ENCODE peak calls at places on chromosomes 2 and 18, in eight cellular contexts. One of them, this sample, is unnamed.

GRCh38 chr18:57869228-57869627 is 66.1 kb upstream of the ATP8B1 start:
- DNase-seq in HFF-Myc: no peak
- DNase-seq in GM23338: no peak
- DNase-seq in tibial artery: no peak
- DNase-seq in AG10803: peak; percentile 12
- DNase-seq in endothelial cell of umbilical vein: no peak
- DNase-seq in PC-9: no peak
- DNase-seq in astrocyte of the spinal cord: no peak
- DNase-seq in this sample: no peak

GRCh38 chr2:42792583-42793313 is at the start of gene HAAO:
- DNase-seq in HFF-Myc: no peak
- DNase-seq in GM23338: peak; percentile 83
- DNase-seq in tibial artery: peak; percentile 82
- DNase-seq in AG10803: no peak
- DNase-seq in endothelial cell of umbilical vein: peak; percentile 21
- DNase-seq in PC-9: no peak
- DNase-seq in astrocyte of the spinal cord: no peak
- DNase-seq in this sample: no peak

GRCh38 chr18:76958692-76959341 is 136.5 kb downstream of the ZNF236 start:
- DNase-seq in HFF-Myc: no peak
- DNase-seq in GM23338: no peak
- DNase-seq in tibial artery: no peak
- DNase-seq in AG10803: no peak
- DNase-seq in endothelial cell of umbilical vein: peak; percentile 70
- DNase-seq in PC-9: no peak
- DNase-seq in astrocyte of the spinal cord: no peak
- DNase-seq in this sample: no peak

GRCh38 chr2:68741238-68741637 is 6.6 kb downstream of the ARHGAP25 start:
- DNase-seq in HFF-Myc: no peak
- DNase-seq in GM23338: no peak
- DNase-seq in tibial artery: no peak
- DNase-seq in AG10803: no peak
- DNase-seq in endothelial cell of umbilical vein: no peak
- DNase-seq in PC-9: no peak
- DNase-seq in astrocyte of the spinal cord: no peak
- DNase-seq in this sample: no peak

GRCh38 chr2:25378731-25379490 is 37.2 kb upstream of the DNMT3A start:
- DNase-seq in HFF-Myc: no peak
- DNase-seq in GM23338: no peak
- DNase-seq in tibial artery: peak; percentile 60
- DNase-seq in AG10803: peak; percentile 17
- DNase-seq in endothelial cell of umbilical vein: no peak
- DNase-seq in PC-9: no peak
- DNase-seq in astrocyte of the spinal cord: peak; percentile 12
- DNase-seq in this sample: no peak

GRCh38 chr18:56327171-56327885 is 311.1 kb downstream of the TXNL1 start:
- DNase-seq in HFF-Myc: no peak
- DNase-seq in GM23338: no peak
- DNase-seq in tibial artery: no peak
- DNase-seq in AG10803: peak; percentile 83
- DNase-seq in endothelial cell of umbilical vein: no peak
- DNase-seq in PC-9: no peak
- DNase-seq in astrocyte of the spinal cord: no peak
- DNase-seq in this sample: peak; percentile 18

GRCh38 chr2:155377178-155377780 is 678.8 kb downstream of the KCNJ3 start:
- DNase-seq in HFF-Myc: no peak
- DNase-seq in GM23338: peak; percentile 64
- DNase-seq in tibial artery: no peak
- DNase-seq in AG10803: peak; percentile 29
- DNase-seq in endothelial cell of umbilical vein: peak; percentile 75
- DNase-seq in PC-9: no peak
- DNase-seq in astrocyte of the spinal cord: peak; percentile 50
- DNase-seq in this sample: peak; percentile 18

GRCh38 chr2:64202206-64202864 is 58.1 kb upstream of the PELI1 start:
- DNase-seq in HFF-Myc: peak; percentile 87
- DNase-seq in GM23338: peak; percentile 39
- DNase-seq in tibial artery: no peak
- DNase-seq in AG10803: peak; percentile 63
- DNase-seq in endothelial cell of umbilical vein: peak; percentile 13
- DNase-seq in PC-9: peak; percentile 91
- DNase-seq in astrocyte of the spinal cord: peak; percentile 33
- DNase-seq in this sample: no peak

GRCh38 chr2:68103026-68103425 is 40.2 kb upstream of the C1D start:
- DNase-seq in HFF-Myc: no peak
- DNase-seq in GM23338: no peak
- DNase-seq in tibial artery: no peak
- DNase-seq in AG10803: peak; percentile 11
- DNase-seq in endothelial cell of umbilical vein: no peak
- DNase-seq in PC-9: no peak
- DNase-seq in astrocyte of the spinal cord: peak; percentile 12
- DNase-seq in this sample: no peak

GRCh38 chr18:76447268-76447890 is 47.7 kb downstream of the ZNF516 start:
- DNase-seq in HFF-Myc: no peak
- DNase-seq in GM23338: no peak
- DNase-seq in tibial artery: no peak
- DNase-seq in AG10803: peak; percentile 74
- DNase-seq in endothelial cell of umbilical vein: no peak
- DNase-seq in PC-9: no peak
- DNase-seq in astrocyte of the spinal cord: no peak
- DNase-seq in this sample: no peak

GRCh38 chr18:59704146-59704545 is 6.9 kb upstream of the CCBE1 start:
- DNase-seq in HFF-Myc: no peak
- DNase-seq in GM23338: no peak
- DNase-seq in tibial artery: no peak
- DNase-seq in AG10803: no peak
- DNase-seq in endothelial cell of umbilical vein: no peak
- DNase-seq in PC-9: peak; percentile 68
- DNase-seq in astrocyte of the spinal cord: no peak
- DNase-seq in this sample: no peak

GRCh38 chr2:241852116-241852980 is 6.3 kb downstream of the PDCD1 start:
- DNase-seq in HFF-Myc: no peak
- DNase-seq in GM23338: no peak
- DNase-seq in tibial artery: no peak
- DNase-seq in AG10803: no peak
- DNase-seq in endothelial cell of umbilical vein: no peak
- DNase-seq in PC-9: no peak
- DNase-seq in astrocyte of the spinal cord: no peak
- DNase-seq in this sample: no peak

GRCh38 chr2:148802448-148803220 is 72.4 kb upstream of the KIF5C start:
- DNase-seq in HFF-Myc: no peak
- DNase-seq in GM23338: no peak
- DNase-seq in tibial artery: no peak
- DNase-seq in AG10803: no peak
- DNase-seq in endothelial cell of umbilical vein: peak; percentile 23
- DNase-seq in PC-9: peak; percentile 54
- DNase-seq in astrocyte of the spinal cord: no peak
- DNase-seq in this sample: no peak

GRCh38 chr18:45850021-45850420 is 24.5 kb downstream of the SIGLEC15 start:
- DNase-seq in HFF-Myc: no peak
- DNase-seq in GM23338: peak; percentile 75
- DNase-seq in tibial artery: no peak
- DNase-seq in AG10803: no peak
- DNase-seq in endothelial cell of umbilical vein: no peak
- DNase-seq in PC-9: no peak
- DNase-seq in astrocyte of the spinal cord: no peak
- DNase-seq in this sample: no peak

GRCh38 chr18:70046796-70047195 is 99.1 kb upstream of the CD226 start:
- DNase-seq in HFF-Myc: no peak
- DNase-seq in GM23338: no peak
- DNase-seq in tibial artery: no peak
- DNase-seq in AG10803: peak; percentile 52
- DNase-seq in endothelial cell of umbilical vein: no peak
- DNase-seq in PC-9: no peak
- DNase-seq in astrocyte of the spinal cord: no peak
- DNase-seq in this sample: no peak

GRCh38 chr18:4084501-4084900 is 370.6 kb downstream of the DLGAP1 start:
- DNase-seq in HFF-Myc: no peak
- DNase-seq in GM23338: no peak
- DNase-seq in tibial artery: no peak
- DNase-seq in AG10803: no peak
- DNase-seq in endothelial cell of umbilical vein: no peak
- DNase-seq in PC-9: no peak
- DNase-seq in astrocyte of the spinal cord: no peak
- DNase-seq in this sample: no peak

GRCh38 chr18:58402247-58402646 is 226.6 kb downstream of the ALPK2 start:
- DNase-seq in HFF-Myc: no peak
- DNase-seq in GM23338: no peak
- DNase-seq in tibial artery: peak; percentile 3
- DNase-seq in AG10803: no peak
- DNase-seq in endothelial cell of umbilical vein: no peak
- DNase-seq in PC-9: no peak
- DNase-seq in astrocyte of the spinal cord: peak; percentile 83
- DNase-seq in this sample: peak; percentile 79

GRCh38 chr2:86615596-86615995 is 8.1 kb downstream of the RNF103 start:
- DNase-seq in HFF-Myc: no peak
- DNase-seq in GM23338: no peak
- DNase-seq in tibial artery: no peak
- DNase-seq in AG10803: no peak
- DNase-seq in endothelial cell of umbilical vein: no peak
- DNase-seq in PC-9: no peak
- DNase-seq in astrocyte of the spinal cord: no peak
- DNase-seq in this sample: no peak

GRCh38 chr2:153433403-153433802 is 45.2 kb downstream of the RPRM start:
- DNase-seq in HFF-Myc: no peak
- DNase-seq in GM23338: no peak
- DNase-seq in tibial artery: no peak
- DNase-seq in AG10803: no peak
- DNase-seq in endothelial cell of umbilical vein: no peak
- DNase-seq in PC-9: no peak
- DNase-seq in astrocyte of the spinal cord: no peak
- DNase-seq in this sample: no peak

GRCh38 chr2:108958002-108958401 is 31.0 kb downstream of the EDAR start:
- DNase-seq in HFF-Myc: no peak
- DNase-seq in GM23338: no peak
- DNase-seq in tibial artery: peak; percentile 3
- DNase-seq in AG10803: no peak
- DNase-seq in endothelial cell of umbilical vein: no peak
- DNase-seq in PC-9: no peak
- DNase-seq in astrocyte of the spinal cord: no peak
- DNase-seq in this sample: no peak

GRCh38 chr2:108958632-108959341 is 30.2 kb downstream of the EDAR start:
- DNase-seq in HFF-Myc: no peak
- DNase-seq in GM23338: no peak
- DNase-seq in tibial artery: peak; percentile 34
- DNase-seq in AG10803: no peak
- DNase-seq in endothelial cell of umbilical vein: no peak
- DNase-seq in PC-9: no peak
- DNase-seq in astrocyte of the spinal cord: no peak
- DNase-seq in this sample: no peak

GRCh38 chr2:108963057-108963456 is 26.0 kb downstream of the EDAR start:
- DNase-seq in HFF-Myc: no peak
- DNase-seq in GM23338: no peak
- DNase-seq in tibial artery: no peak
- DNase-seq in AG10803: no peak
- DNase-seq in endothelial cell of umbilical vein: no peak
- DNase-seq in PC-9: no peak
- DNase-seq in astrocyte of the spinal cord: no peak
- DNase-seq in this sample: no peak

GRCh38 chr2:108959401-108959800 is 29.6 kb downstream of the EDAR start:
- DNase-seq in HFF-Myc: no peak
- DNase-seq in GM23338: no peak
- DNase-seq in tibial artery: peak; percentile 61
- DNase-seq in AG10803: no peak
- DNase-seq in endothelial cell of umbilical vein: no peak
- DNase-seq in PC-9: no peak
- DNase-seq in astrocyte of the spinal cord: no peak
- DNase-seq in this sample: peak; percentile 11

GRCh38 chr2:108960006-108960405 is 29.0 kb downstream of the EDAR start:
- DNase-seq in HFF-Myc: no peak
- DNase-seq in GM23338: peak; percentile 56
- DNase-seq in tibial artery: peak; percentile 25
- DNase-seq in AG10803: no peak
- DNase-seq in endothelial cell of umbilical vein: no peak
- DNase-seq in PC-9: no peak
- DNase-seq in astrocyte of the spinal cord: no peak
- DNase-seq in this sample: no peak
- TF ChIP-seq CTCF in HFF-Myc: peak; percentile 12
- TF ChIP-seq CTCF in GM23338: no peak
- TF ChIP-seq CTCF in tibial artery: no peak
- TF ChIP-seq CTCF in AG10803: no peak
- TF ChIP-seq CTCF in endothelial cell of umbilical vein: no peak
- TF ChIP-seq CTCF in PC-9: no peak
- TF ChIP-seq CTCF in astrocyte of the spinal cord: no peak
- TF ChIP-seq CTCF in this sample: peak; percentile 22

GRCh38 chr2:8837795-8838140 is 355 bp upstream of the KIDINS220 start:
- DNase-seq in HFF-Myc: no peak
- DNase-seq in GM23338: peak; percentile 60
- DNase-seq in tibial artery: no peak
- DNase-seq in AG10803: no peak
- DNase-seq in endothelial cell of umbilical vein: no peak
- DNase-seq in PC-9: no peak
- DNase-seq in astrocyte of the spinal cord: no peak
- DNase-seq in this sample: no peak
- H3K4me3 ChIP-seq in HFF-Myc: peak overlapping the region; percentile 68
- H3K4me3 ChIP-seq in GM23338: peak overlapping the region; percentile 90
- H3K4me3 ChIP-seq in tibial artery: peak overlapping the region; percentile 92
- H3K4me3 ChIP-seq in AG10803: peak overlapping the region; percentile 36
- H3K4me3 ChIP-seq in endothelial cell of umbilical vein: no peak overlapping the region
- H3K4me3 ChIP-seq in PC-9: peak overlapping the region; percentile 94
- H3K4me3 ChIP-seq in astrocyte of the spinal cord: peak overlapping the region; percentile 1
- H3K4me3 ChIP-seq in this sample: peak overlapping the region; percentile 92

GRCh38 chr2:228401065-228401912 is 219.8 kb upstream of the SPHKAP start:
- DNase-seq in HFF-Myc: no peak
- DNase-seq in GM23338: peak; percentile 25
- DNase-seq in tibial artery: no peak
- DNase-seq in AG10803: no peak
- DNase-seq in endothelial cell of umbilical vein: no peak
- DNase-seq in PC-9: no peak
- DNase-seq in astrocyte of the spinal cord: no peak
- DNase-seq in this sample: no peak
- TF ChIP-seq CTCF in HFF-Myc: peak; percentile 47
- TF ChIP-seq CTCF in GM23338: peak; percentile 59
- TF ChIP-seq CTCF in tibial artery: no peak
- TF ChIP-seq CTCF in AG10803: no peak
- TF ChIP-seq CTCF in endothelial cell of umbilical vein: no peak
- TF ChIP-seq CTCF in PC-9: peak; percentile 54
- TF ChIP-seq CTCF in astrocyte of the spinal cord: no peak
- TF ChIP-seq CTCF in this sample: no peak

GRCh38 chr2:75524276-75524911 is 36.3 kb downstream of the EVA1A start:
- DNase-seq in HFF-Myc: no peak
- DNase-seq in GM23338: no peak
- DNase-seq in tibial artery: no peak
- DNase-seq in AG10803: no peak
- DNase-seq in endothelial cell of umbilical vein: no peak
- DNase-seq in PC-9: no peak
- DNase-seq in astrocyte of the spinal cord: no peak
- DNase-seq in this sample: no peak

GRCh38 chr2:75526842-75527241 is 33.9 kb downstream of the EVA1A start:
- DNase-seq in HFF-Myc: no peak
- DNase-seq in GM23338: no peak
- DNase-seq in tibial artery: no peak
- DNase-seq in AG10803: no peak
- DNase-seq in endothelial cell of umbilical vein: no peak
- DNase-seq in PC-9: no peak
- DNase-seq in astrocyte of the spinal cord: no peak
- DNase-seq in this sample: no peak

GRCh38 chr2:75523313-75524275 is 37.1 kb downstream of the EVA1A start:
- DNase-seq in HFF-Myc: no peak
- DNase-seq in GM23338: no peak
- DNase-seq in tibial artery: no peak
- DNase-seq in AG10803: peak; percentile 38
- DNase-seq in endothelial cell of umbilical vein: peak; percentile 31
- DNase-seq in PC-9: peak; percentile 99
- DNase-seq in astrocyte of the spinal cord: peak; percentile 88
- DNase-seq in this sample: peak; percentile 80

GRCh38 chr2:75527676-75528075 is 33.1 kb downstream of the EVA1A start:
- DNase-seq in HFF-Myc: no peak
- DNase-seq in GM23338: no peak
- DNase-seq in tibial artery: no peak
- DNase-seq in AG10803: peak; percentile 69
- DNase-seq in endothelial cell of umbilical vein: no peak
- DNase-seq in PC-9: no peak
- DNase-seq in astrocyte of the spinal cord: no peak
- DNase-seq in this sample: no peak

GRCh38 chr2:75525434-75526308 is 35.1 kb downstream of the EVA1A start:
- DNase-seq in HFF-Myc: no peak
- DNase-seq in GM23338: no peak
- DNase-seq in tibial artery: no peak
- DNase-seq in AG10803: peak; percentile 56
- DNase-seq in endothelial cell of umbilical vein: no peak
- DNase-seq in PC-9: peak; percentile 72
- DNase-seq in astrocyte of the spinal cord: peak; percentile 33
- DNase-seq in this sample: no peak
- H3K4me3 ChIP-seq in HFF-Myc: no peak overlapping the region
- H3K4me3 ChIP-seq in GM23338: no peak overlapping the region
- H3K4me3 ChIP-seq in tibial artery: no peak overlapping the region
- H3K4me3 ChIP-seq in AG10803: no peak overlapping the region
- H3K4me3 ChIP-seq in endothelial cell of umbilical vein: no peak overlapping the region
- H3K4me3 ChIP-seq in PC-9: no peak overlapping the region
- H3K4me3 ChIP-seq in astrocyte of the spinal cord: no peak overlapping the region
- H3K4me3 ChIP-seq in this sample: no peak overlapping the region